ENCODE peak calls at places on chromosomes 12 and 14, in ten cellular contexts. T is NCI-H510A treated with DMSO at 0.1 percent for 48 hours; I is CD8-positive, alpha-beta memory T cell; W is activated CD4-positive, alpha-beta T cell treated with anti-CD3 and anti-CD28 coated beads, Interleukin-2, amount 50 U/mL, for 24 hours; P is neural progenitor cell; E is Karpas-422; D is activated naive CD4-positive, alpha-beta T cell treated with anti-CD3 and anti-CD28 coated beads, Interleukin-2, amount 50 U/mL, for 16 hours; R is SJSA1; M is stimulated activated CD4-positive, alpha-beta T cell treated with anti-CD3 and anti-CD28 coated beads, Interleukin-15, amount 100 ng/mL, for 1 hour; G is fibroblast of lung. Q is an unnamed sample.

GRCh38 chr12:126389215-126389841 is 1324.1 kb downstream of the AACS start:
- DNase-seq in T (peak), I (no peak), W (no peak), P (no peak), E (no peak), D (no peak), R (no peak), M (no peak), G (peak), Q (peak)

GRCh38 chr14:104749958-104750529 is 2.9 kb upstream of the SIVA1 start:
- DNase-seq in T (no peak), I (no peak), W (no peak), P (no peak), E (no peak), D (no peak), R (no peak), M (no peak), G (no peak), Q (no peak)

GRCh38 chr14:68621400-68622365 is 171.2 kb downstream of the ZFP36L1 start:
- DNase-seq in T (no peak), I (no peak), W (no peak), P (no peak), E (no peak), D (no peak), R (no peak), M (no peak), G (peak), Q (no peak)

GRCh38 chr12:47147749-47148148 is 68.0 kb upstream of the AMIGO2 start:
- DNase-seq in T (no peak), I (no peak), W (no peak), P (no peak), E (no peak), D (no peak), R (no peak), M (no peak), G (no peak), Q (no peak)

GRCh38 chr14:105472496-105472991 is 2.1 kb upstream of the CRIP2 start:
- DNase-seq in T (no peak), I (peak), W (no peak), P (no peak), E (no peak), D (no peak), R (no peak), M (no peak), G (no peak), Q (no peak)

GRCh38 chr14:25658988-25659387 is 609.0 kb upstream of the STXBP6 start:
- DNase-seq in T (peak), I (no peak), W (no peak), P (no peak), E (no peak), D (no peak), R (no peak), M (no peak), G (no peak), Q (no peak)

GRCh38 chr12:53399896-53400295 is 19.9 kb downstream of the SP1 start:
- DNase-seq in T (no peak), I (no peak), W (no peak), P (no peak), E (no peak), D (no peak), R (no peak), M (no peak), G (no peak), Q (no peak)

GRCh38 chr14:50333010-50333409 is 20.9 kb downstream of the DMAC2L start:
- DNase-seq in T (no peak), I (no peak), W (no peak), P (no peak), E (no peak), D (no peak), R (no peak), M (no peak), G (peak), Q (no peak)

Q was measured in mucosa of gallbladder.